ENCODE peak calls at places on chromosomes 6 and 20, in six cellular contexts. One of them, this sample, is unnamed. For H3K27me3, the result is how much of the 10 kb centered on the place peaks cover.

GRCh38 chr20:33684533-33685327 is 1.5 kb downstream of the E2F1 start:
- DNase-seq in esophagus muscularis mucosa: no peak
- DNase-seq in heart left ventricle: no peak
- DNase-seq in tibial nerve: no peak
- DNase-seq in stomach: no peak
- DNase-seq in ovary: peak
- DNase-seq in this sample: no peak

GRCh38 chr6:110828396-110828795 is 13.1 kb upstream of the CDK19 start:
- DNase-seq in stomach: no peak
- DNase-seq in heart left ventricle: no peak
- DNase-seq in tibial nerve: no peak
- DNase-seq in ovary: no peak
- DNase-seq in esophagus muscularis mucosa: no peak
- DNase-seq in this sample: no peak

GRCh38 chr6:40855481-40855880 is 183.5 kb downstream of the UNC5CL start:
- DNase-seq in heart left ventricle: no peak
- DNase-seq in ovary: no peak
- DNase-seq in esophagus muscularis mucosa: no peak
- DNase-seq in tibial nerve: no peak
- DNase-seq in stomach: no peak
- DNase-seq in this sample: no peak

GRCh38 chr6:88683734-88684133 is 279.7 kb downstream of the RNGTT start:
- DNase-seq in tibial nerve: no peak
- DNase-seq in ovary: no peak
- DNase-seq in stomach: no peak
- DNase-seq in esophagus muscularis mucosa: no peak
- DNase-seq in heart left ventricle: no peak
- DNase-seq in this sample: no peak

GRCh38 chr6:78538002-78538401 is 329.3 kb upstream of the IRAK1BP1 start:
- DNase-seq in ovary: no peak
- DNase-seq in tibial nerve: no peak
- DNase-seq in stomach: no peak
- DNase-seq in heart left ventricle: no peak
- DNase-seq in esophagus muscularis mucosa: no peak
- DNase-seq in this sample: no peak

GRCh38 chr6:112920994-112921393 is 573.9 kb downstream of the RFPL4B start:
- DNase-seq in esophagus muscularis mucosa: no peak
- DNase-seq in heart left ventricle: no peak
- DNase-seq in stomach: no peak
- DNase-seq in tibial nerve: no peak
- DNase-seq in ovary: no peak
- DNase-seq in this sample: no peak

GRCh38 chr6:72974276-72974675 is 251.0 kb downstream of the KHDC1L start:
- DNase-seq in tibial nerve: no peak
- DNase-seq in ovary: no peak
- DNase-seq in stomach: no peak
- DNase-seq in heart left ventricle: no peak
- DNase-seq in esophagus muscularis mucosa: no peak
- DNase-seq in this sample: no peak

GRCh38 chr6:107418118-107418517 is 41.2 kb downstream of the PDSS2 start:
- DNase-seq in heart left ventricle: no peak
- DNase-seq in ovary: no peak
- DNase-seq in stomach: no peak
- DNase-seq in esophagus muscularis mucosa: no peak
- DNase-seq in tibial nerve: no peak
- DNase-seq in this sample: no peak

GRCh38 chr6:89662659-89663223 is 24.2 kb upstream of the LYRM2 start:
- DNase-seq in ovary: no peak
- DNase-seq in esophagus muscularis mucosa: no peak
- DNase-seq in stomach: no peak
- DNase-seq in heart left ventricle: no peak
- DNase-seq in tibial nerve: no peak
- DNase-seq in this sample: no peak

GRCh38 chr20:8721098-8721497 is 347.8 kb upstream of the PLCB4 start:
- DNase-seq in stomach: peak
- DNase-seq in tibial nerve: peak
- DNase-seq in heart left ventricle: no peak
- DNase-seq in esophagus muscularis mucosa: no peak
- DNase-seq in ovary: peak
- DNase-seq in this sample: peak

GRCh38 chr6:148972481-148972880 is 225.7 kb downstream of the UST start:
- DNase-seq in heart left ventricle: no peak
- DNase-seq in tibial nerve: no peak
- DNase-seq in stomach: peak
- DNase-seq in esophagus muscularis mucosa: peak
- DNase-seq in ovary: peak
- DNase-seq in this sample: no peak

GRCh38 chr6:2890981-2891767 is 11.9 kb downstream of the SERPINB9 start:
- DNase-seq in heart left ventricle: no peak
- DNase-seq in ovary: no peak
- DNase-seq in tibial nerve: no peak
- DNase-seq in esophagus muscularis mucosa: peak
- DNase-seq in stomach: no peak
- DNase-seq in this sample: no peak

GRCh38 chr6:140979642-140980091 is 1153.1 kb upstream of the GJE1 start:
- DNase-seq in ovary: peak
- DNase-seq in stomach: no peak
- DNase-seq in esophagus muscularis mucosa: no peak
- DNase-seq in heart left ventricle: no peak
- DNase-seq in tibial nerve: peak
- DNase-seq in this sample: peak

GRCh38 chr6:97765480-97765879 is 482.5 kb upstream of the MMS22L start:
- DNase-seq in stomach: no peak
- DNase-seq in ovary: no peak
- DNase-seq in esophagus muscularis mucosa: no peak
- DNase-seq in heart left ventricle: no peak
- DNase-seq in tibial nerve: no peak
- DNase-seq in this sample: no peak

GRCh38 chr6:44664716-44665115 is 277.2 kb downstream of the CDC5L start:
- DNase-seq in tibial nerve: no peak
- DNase-seq in stomach: peak
- DNase-seq in ovary: no peak
- DNase-seq in esophagus muscularis mucosa: no peak
- DNase-seq in heart left ventricle: no peak
- DNase-seq in this sample: no peak

GRCh38 chr6:133701633-133702331 is 187.1 kb upstream of the TCF21 start:
- DNase-seq in stomach: no peak
- DNase-seq in tibial nerve: no peak
- DNase-seq in ovary: no peak
- DNase-seq in esophagus muscularis mucosa: no peak
- DNase-seq in heart left ventricle: peak
- DNase-seq in this sample: no peak

GRCh38 chr6:117495873-117496272 is 13.4 kb downstream of the DCBLD1 start:
- DNase-seq in heart left ventricle: no peak
- DNase-seq in esophagus muscularis mucosa: no peak
- DNase-seq in ovary: no peak
- DNase-seq in tibial nerve: no peak
- DNase-seq in stomach: no peak
- DNase-seq in this sample: no peak

GRCh38 chr6:25793970-25794369 is 37.9 kb downstream of the SLC17A1 start:
- DNase-seq in tibial nerve: no peak
- DNase-seq in heart left ventricle: no peak
- DNase-seq in ovary: no peak
- DNase-seq in esophagus muscularis mucosa: no peak
- DNase-seq in stomach: no peak
- DNase-seq in this sample: no peak

GRCh38 chr6:42453649-42454427 is 2.1 kb upstream of the TRERF1 start:
- DNase-seq in heart left ventricle: peak
- DNase-seq in esophagus muscularis mucosa: peak
- DNase-seq in tibial nerve: peak
- DNase-seq in stomach: peak
- DNase-seq in ovary: peak
- DNase-seq in this sample: peak

GRCh38 chr6:156752666-156753301 is 24.4 kb upstream of the ARID1B start:
- DNase-seq in ovary: no peak
- DNase-seq in heart left ventricle: no peak
- DNase-seq in esophagus muscularis mucosa: no peak
- DNase-seq in tibial nerve: no peak
- DNase-seq in stomach: peak
- DNase-seq in this sample: no peak

GRCh38 chr20:36878913-36879312 is 3.0 kb downstream of the TLDC2 start:
- DNase-seq in stomach: no peak
- DNase-seq in tibial nerve: no peak
- DNase-seq in esophagus muscularis mucosa: no peak
- DNase-seq in ovary: no peak
- DNase-seq in heart left ventricle: peak
- DNase-seq in this sample: no peak

GRCh38 chr6:53728570-53729194 is 63.1 kb upstream of the KLHL31 start:
- DNase-seq in esophagus muscularis mucosa: no peak
- DNase-seq in ovary: peak
- DNase-seq in stomach: peak
- DNase-seq in heart left ventricle: no peak
- DNase-seq in tibial nerve: peak
- DNase-seq in this sample: no peak

GRCh38 chr6:33971580-33971979 is 167.8 kb upstream of the MLN start:
- DNase-seq in ovary: no peak
- DNase-seq in esophagus muscularis mucosa: no peak
- DNase-seq in tibial nerve: no peak
- DNase-seq in stomach: no peak
- DNase-seq in heart left ventricle: no peak
- DNase-seq in this sample: no peak
- H3K27me3 ChIP-seq in ovary: under half
- H3K27me3 ChIP-seq in esophagus muscularis mucosa: under half
- H3K27me3 ChIP-seq in tibial nerve: under half
- H3K27me3 ChIP-seq in stomach: under half
- H3K27me3 ChIP-seq in heart left ventricle: under half
- H3K27me3 ChIP-seq in this sample: under half

DNA sequence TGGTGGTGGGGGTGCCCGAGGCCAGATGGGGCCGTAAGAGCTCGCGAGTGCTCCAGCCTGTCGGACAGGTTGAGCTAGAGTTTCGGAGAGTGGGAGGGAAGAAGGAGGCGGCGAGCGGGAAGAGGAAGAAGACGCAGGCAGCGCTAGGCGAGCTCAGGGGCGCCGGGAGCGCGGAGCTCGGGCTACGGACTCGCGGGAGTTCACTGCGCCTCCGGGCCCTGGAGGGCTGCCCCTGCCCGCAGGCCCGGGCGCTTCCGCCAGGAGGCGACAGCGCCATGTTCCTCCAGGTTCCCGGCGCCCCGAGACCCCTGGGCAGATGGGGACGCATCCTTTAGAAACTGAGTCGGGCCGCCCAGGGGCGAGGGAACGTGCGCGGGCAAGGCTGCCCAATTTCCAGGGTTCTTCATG is 984 bp downstream of the TFAP2C start:
- DNase-seq in heart left ventricle: no peak
- DNase-seq in ovary: no peak
- DNase-seq in stomach: peak
- DNase-seq in esophagus muscularis mucosa: no peak
- DNase-seq in tibial nerve: no peak
- DNase-seq in this sample: peak
- TF ChIP-seq POLR2A in heart left ventricle: no peak
- TF ChIP-seq POLR2A in ovary: no peak
- TF ChIP-seq POLR2A in stomach: no peak
- TF ChIP-seq POLR2A in esophagus muscularis mucosa: no peak
- TF ChIP-seq POLR2A in tibial nerve: no peak
- TF ChIP-seq POLR2A in this sample: no peak

DNA sequence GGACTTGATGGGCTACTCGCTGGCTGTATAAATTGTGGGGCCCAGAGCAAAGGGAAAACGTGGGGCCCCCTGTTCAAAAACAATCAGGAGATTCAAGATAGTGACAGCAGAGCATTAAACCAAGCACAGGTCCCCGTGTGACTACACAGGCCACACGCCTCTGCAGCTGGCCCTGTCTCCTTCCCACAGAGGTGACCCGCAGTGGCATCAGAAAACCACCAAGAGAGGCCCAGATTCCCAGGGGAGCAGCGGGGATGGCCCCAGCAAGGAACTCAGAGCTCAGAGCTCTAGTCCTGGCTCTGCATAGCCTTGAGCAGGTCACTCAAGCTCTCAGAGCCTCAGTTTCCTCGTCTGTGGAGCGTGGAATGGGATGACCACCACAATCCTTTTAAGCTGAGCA is 57.6 kb downstream of the CPNE5 start:
- DNase-seq in esophagus muscularis mucosa: no peak
- DNase-seq in tibial nerve: no peak
- DNase-seq in stomach: no peak
- DNase-seq in ovary: no peak
- DNase-seq in heart left ventricle: no peak
- DNase-seq in this sample: no peak
- H3K27me3 ChIP-seq in esophagus muscularis mucosa: under half
- H3K27me3 ChIP-seq in tibial nerve: under half
- H3K27me3 ChIP-seq in stomach: under half
- H3K27me3 ChIP-seq in ovary: under half
- H3K27me3 ChIP-seq in heart left ventricle: under half
- H3K27me3 ChIP-seq in this sample: under half

DNA sequence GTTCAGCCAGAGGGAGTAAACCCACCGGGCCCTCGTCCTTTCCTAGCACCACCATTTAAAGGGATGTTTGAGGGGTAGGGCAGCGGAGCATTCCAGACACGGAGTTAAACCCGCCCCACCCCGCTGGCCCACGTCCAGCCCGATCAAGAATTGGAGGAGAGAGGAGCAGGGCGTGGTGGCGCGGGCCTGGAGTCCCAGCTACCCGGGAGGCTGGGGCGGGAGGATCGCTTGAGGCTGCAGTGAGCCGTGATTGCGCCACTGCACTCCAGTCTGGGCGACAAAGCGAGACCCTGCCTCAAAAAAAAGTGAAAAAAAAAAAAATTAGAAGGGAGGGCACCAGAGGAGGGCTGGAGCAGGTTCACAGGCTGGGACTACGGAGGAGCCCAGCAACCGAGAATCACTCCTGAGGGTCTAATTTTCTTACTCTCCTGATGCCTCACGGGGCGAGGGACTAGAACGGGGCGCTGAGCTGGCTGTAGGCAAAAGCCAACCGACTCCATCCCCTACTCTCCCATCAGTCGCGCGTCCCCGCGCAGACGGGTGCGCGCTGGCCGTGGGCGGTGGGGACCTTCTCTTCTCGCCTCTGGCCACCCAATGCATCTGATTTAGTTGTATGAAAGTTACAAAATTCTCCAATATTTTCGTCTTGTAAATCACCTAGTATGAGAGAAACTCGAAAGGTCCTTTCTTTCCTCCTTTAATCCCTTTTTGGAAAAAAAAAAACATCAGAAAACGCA is 6.1 kb upstream of the HSPA1B start:
- DNase-seq in esophagus muscularis mucosa: no peak
- DNase-seq in tibial nerve: no peak
- DNase-seq in stomach: peak
- DNase-seq in ovary: peak
- DNase-seq in heart left ventricle: peak
- DNase-seq in this sample: peak
- TF ChIP-seq POLR2A in esophagus muscularis mucosa: peak
- TF ChIP-seq POLR2A in tibial nerve: peak
- TF ChIP-seq POLR2A in stomach: no peak
- TF ChIP-seq POLR2A in ovary: peak
- TF ChIP-seq POLR2A in heart left ventricle: peak
- TF ChIP-seq POLR2A in this sample: peak

DNA sequence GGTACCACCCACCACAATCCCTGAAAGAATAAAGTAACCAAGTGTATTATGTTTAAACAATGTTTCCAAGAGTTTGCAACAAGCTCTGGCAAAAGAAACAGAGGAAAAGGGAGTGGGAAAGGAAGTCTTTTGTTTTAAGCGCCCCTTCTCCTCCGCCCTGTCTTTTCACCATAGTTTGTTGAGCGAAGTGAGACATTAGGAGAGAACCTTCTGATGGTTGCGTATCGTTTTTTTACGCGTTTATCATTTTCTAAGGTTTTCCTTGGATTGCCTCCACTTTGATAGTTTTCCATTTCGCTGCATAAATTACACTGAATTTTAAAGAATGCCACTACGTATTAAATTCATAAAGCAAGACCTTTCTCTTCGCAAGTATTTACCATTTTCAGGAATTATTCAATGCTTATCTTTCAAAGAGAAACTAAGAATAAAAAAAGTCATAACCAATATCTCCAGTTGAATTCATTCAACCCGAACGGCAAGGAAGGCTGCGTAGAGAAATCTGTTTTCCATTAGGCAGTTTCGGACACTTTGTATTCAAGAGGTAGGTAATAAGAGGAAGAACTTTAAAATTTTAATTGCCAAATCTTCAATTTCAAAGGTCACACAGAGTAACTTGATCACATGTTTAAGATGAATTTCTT is 926 bp upstream of the EPHA7 start:
- DNase-seq in ovary: no peak
- DNase-seq in esophagus muscularis mucosa: no peak
- DNase-seq in tibial nerve: no peak
- DNase-seq in stomach: no peak
- DNase-seq in heart left ventricle: no peak
- DNase-seq in this sample: no peak
- H3K27me3 ChIP-seq in ovary: under half
- H3K27me3 ChIP-seq in esophagus muscularis mucosa: under half
- H3K27me3 ChIP-seq in tibial nerve: under half
- H3K27me3 ChIP-seq in stomach: under half
- H3K27me3 ChIP-seq in heart left ventricle: half or more
- H3K27me3 ChIP-seq in this sample: under half